ENCODE peak calls at places on chromosomes 13 and 19, in six cellular contexts. Q is H54; X is amniotic stem cell; L is hypothalamus; P is NAMALWA; R is stimulated activated CD4-positive, alpha-beta T cell treated with anti-CD3 and anti-CD28 coated beads, TNF-alpha, amount 100 ng/mL, for 48 hours. U is an unnamed sample.

GRCh38 chr13:95603887-95604533 is 40.5 kb downstream of the DZIP1 start:
- DNase-seq in Q (peak), X (no peak), L (no peak), P (no peak), R (no peak), U (peak)

GRCh38 chr19:15197275-15198005 is 3.4 kb downstream of the NOTCH3 start:
- DNase-seq in Q (no peak), X (no peak), L (no peak), P (peak), R (no peak), U (no peak)

GRCh38 chr19:54440641-54441040 is 8.4 kb upstream of the LENG8 start:
- DNase-seq in Q (no peak), X (no peak), L (no peak), P (no peak), R (no peak), U (no peak)

GRCh38 chr19:4969772-4970531 is 1.0 kb downstream of the KDM4B start:
- DNase-seq in Q (no peak), X (no peak), L (no peak), P (peak), R (no peak), U (no peak)

GRCh38 chr13:99344610-99345208 is 37.5 kb upstream of the GPR183 start:
- DNase-seq in Q (no peak), X (no peak), L (no peak), P (no peak), R (no peak), U (no peak)

GRCh38 chr13:102993348-102993747 is 72.9 kb downstream of the SLC10A2 start:
- DNase-seq in Q (no peak), X (no peak), L (no peak), P (no peak), R (no peak), U (no peak)

GRCh38 chr19:34985249-34986022 is 14.7 kb upstream of the GRAMD1A start:
- DNase-seq in Q (no peak), X (no peak), L (no peak), P (no peak), R (no peak), U (peak)

GRCh38 chr13:100209857-100210580 is 121.1 kb downstream of the PCCA start:
- DNase-seq in Q (peak), X (peak), L (no peak), P (no peak), R (no peak), U (no peak)

GRCh38 chr19:21568816-21569496 is 63.6 kb downstream of the ZNF429 start:
- DNase-seq in Q (no peak), X (no peak), L (peak), P (peak), R (peak), U (peak)

GRCh38 chr13:112531263-112531794 is 56.6 kb downstream of the TUBGCP3 start:
- DNase-seq in Q (no peak), X (no peak), L (no peak), P (no peak), R (no peak), U (no peak)

GRCh38 chr13:112895521-112896465 is 73.2 kb upstream of the MCF2L start:
- DNase-seq in Q (no peak), X (no peak), L (no peak), P (no peak), R (no peak), U (peak)

GRCh38 chr13:102769679-102770078 is 3.9 kb downstream of the TEX30 start:
- DNase-seq in Q (no peak), X (no peak), L (no peak), P (no peak), R (no peak), U (no peak)

GRCh38 chr19:19170053-19170945 is at the start of gene MEF2B:
- DNase-seq in Q (no peak), X (no peak), L (no peak), P (peak), R (peak), U (peak)

GRCh38 chr13:34155931-34156607 is 338.1 kb downstream of the RFC3 start:
- DNase-seq in Q (no peak), X (peak), L (no peak), P (no peak), R (no peak), U (no peak)

GRCh38 chr19:36330226-36330625 is 48.8 kb downstream of the ZFP14 start:
- DNase-seq in Q (no peak), X (no peak), L (no peak), P (no peak), R (no peak), U (no peak)

GRCh38 chr13:36432106-36432544 is at the start of gene CCNA1:
- DNase-seq in Q (peak), X (no peak), L (peak), P (no peak), R (no peak), U (no peak)

GRCh38 chr13:39787086-39787487 is 131.6 kb downstream of the COG6 start:
- DNase-seq in Q (no peak), X (no peak), L (no peak), P (no peak), R (no peak), U (no peak)

GRCh38 chr13:111902726-111903125 is 164.2 kb upstream of the SOX1 start:
- DNase-seq in Q (no peak), X (no peak), L (no peak), P (no peak), R (no peak), U (no peak)

GRCh38 chr19:12665281-12665573 is 1.3 kb downstream of the MAN2B1 start:
- DNase-seq in Q (no peak), X (no peak), L (no peak), P (peak), R (no peak), U (no peak)

GRCh38 chr13:113182046-113182445 is 23.6 kb downstream of the PROZ start:
- DNase-seq in Q (no peak), X (no peak), L (no peak), P (no peak), R (no peak), U (no peak)

GRCh38 chr19:43575955-43576451 is 402 bp downstream of the PINLYP start:
- DNase-seq in Q (no peak), X (no peak), L (no peak), P (no peak), R (no peak), U (peak)

GRCh38 chr19:869245-870177 is 10.0 kb downstream of the CFD start:
- DNase-seq in Q (peak), X (peak), L (no peak), P (no peak), R (no peak), U (peak)

GRCh38 chr13:23069571-23069970 is 111.2 kb upstream of the SGCG start:
- DNase-seq in Q (no peak), X (peak), L (no peak), P (no peak), R (no peak), U (no peak)

GRCh38 chr19:40392894-40393517 is 3.0 kb upstream of the HIPK4 start:
- DNase-seq in Q (no peak), X (no peak), L (no peak), P (no peak), R (no peak), U (no peak)

U was measured in kidney.